ENCODE peak calls at places on chromosomes 11 and 22, in five cellular contexts. E is lower leg skin, T is NB4, J is K562, Q is sigmoid colon. N is an unnamed sample.

GRCh38 chr11:6650980-6651379 is 4.6 kb downstream of the DCHS1 start:
- DNase-seq in J (peak; percentile 82), T (no peak), Q (no peak), E (no peak), N (no peak)

GRCh38 chr22:35900483-35901168 is 128.0 kb downstream of the RBFOX2 start:
- DNase-seq in Q (no peak), E (no peak), J (no peak), T (peak; percentile 16), N (no peak)

GRCh38 chr11:6022954-6023353 is 7.6 kb downstream of the OR56A1 start:
- DNase-seq in E (no peak), Q (no peak), T (peak; percentile 54), J (peak; percentile 35), N (no peak)

GRCh38 chr11:63916837-63917684 is at the start of gene RCOR2:
- DNase-seq in J (peak; percentile 86), Q (peak; percentile 91), T (peak; percentile 94), E (peak; percentile 94), N (peak; percentile 54)

GRCh38 chr22:48900626-48901025 is 927.0 kb downstream of the BRD1 start:
- DNase-seq in T (no peak), Q (no peak), J (no peak), E (peak; percentile 48), N (no peak)

GRCh38 chr11:2433106-2433925 is 11.0 kb downstream of the TRPM5 start:
- DNase-seq in E (no peak), T (no peak), J (no peak), Q (no peak), N (no peak)

GRCh38 chr11:60919956-60920355 is 4.3 kb upstream of the TMEM132A start:
- DNase-seq in J (no peak), Q (no peak), E (no peak), T (no peak), N (no peak)

GRCh38 chr22:41397143-41397811 is 15.5 kb downstream of the TEF start:
- DNase-seq in T (no peak), J (no peak), E (no peak), Q (no peak), N (no peak)

GRCh38 chr11:105988197-105988596 is 33.8 kb downstream of the MSANTD4 start:
- DNase-seq in T (no peak), E (no peak), J (no peak), Q (no peak), N (no peak)

GRCh38 chr11:91731051-91731450 is 493.6 kb upstream of the FAT3 start:
- DNase-seq in Q (no peak), E (no peak), T (no peak), J (no peak), N (no peak)

GRCh38 chr11:10317776-10318526 is 13.1 kb downstream of the ADM start:
- DNase-seq in E (no peak), J (no peak), Q (no peak), T (no peak), N (no peak)

GRCh38 chr22:31488988-31489617 is 539 bp downstream of the EIF4ENIF1 start:
- DNase-seq in E (peak; percentile 87), J (peak; percentile 30), Q (no peak), T (peak; percentile 60), N (no peak)

GRCh38 chr11:111801135-111801534 is 34.9 kb upstream of the PPP2R1B start:
- DNase-seq in T (no peak), J (no peak), Q (no peak), E (no peak), N (no peak)

GRCh38 chr11:9090488-9091043 is 833 bp downstream of the SCUBE2 start:
- DNase-seq in Q (no peak), J (no peak), T (no peak), E (no peak), N (peak; percentile 34)

GRCh38 chr22:38925571-38926041 is 31.8 kb upstream of the APOBEC3A start:
- DNase-seq in E (peak; percentile 21), J (no peak), Q (no peak), T (no peak), N (no peak)

GRCh38 chr11:102580185-102580951 is 44.8 kb downstream of the MMP20 start:
- DNase-seq in Q (no peak), J (no peak), E (no peak), T (no peak), N (no peak)

GRCh38 chr11:133136376-133136775 is 395.9 kb downstream of the OPCML start:
- DNase-seq in E (no peak), Q (no peak), J (no peak), T (no peak), N (no peak)

GRCh38 chr11:67486481-67487195 is 3.8 kb downstream of the AIP start:
- DNase-seq in E (no peak), T (no peak), J (no peak), Q (no peak), N (no peak)

GRCh38 chr22:35054064-35054463 is 11.9 kb upstream of the ISX start:
- DNase-seq in Q (no peak), J (no peak), E (no peak), T (no peak), N (no peak)

GRCh38 chr11:119370486-119371046 is 10.9 kb downstream of the USP2 start:
- DNase-seq in T (no peak), Q (peak; percentile 57), E (no peak), J (peak; percentile 54), N (peak; percentile 45)

GRCh38 chr11:614583-615452 is 932 bp downstream of the IRF7 start:
- DNase-seq in Q (peak; percentile 68), E (peak; percentile 86), T (no peak), J (no peak), N (peak; percentile 47)

GRCh38 chr22:20247010-20247505 is 21.1 kb downstream of the RTN4R start:
- DNase-seq in Q (no peak), T (peak; percentile 64), J (peak; percentile 82), E (no peak), N (peak; percentile 50)

GRCh38 chr11:8258771-8259170 is 4.9 kb downstream of the LMO1 start:
- DNase-seq in Q (peak; percentile 38), T (peak; percentile 55), E (peak; percentile 81), J (no peak), N (peak; percentile 19)

GRCh38 chr22:24996420-24996952 is 44.0 kb downstream of the KIAA1671 start:
- DNase-seq in J (no peak), Q (no peak), T (no peak), E (no peak), N (no peak)

GRCh38 chr11:34068098-34068497 is 16.6 kb downstream of the CAPRIN1 start:
- DNase-seq in Q (no peak), T (no peak), J (no peak), E (no peak), N (no peak)

GRCh38 chr11:13297308-13297916 is 19.8 kb downstream of the BMAL1 start:
- DNase-seq in Q (no peak), T (no peak), J (no peak), E (no peak), N (no peak)

GRCh38 chr11:57484141-57484710 is 23.9 kb downstream of the RTN4RL2 start:
- DNase-seq in E (no peak), J (no peak), Q (no peak), T (peak; percentile 93), N (no peak)

GRCh38 chr11:122375687-122376399 is 259.8 kb upstream of the BLID start:
- DNase-seq in Q (no peak), T (no peak), J (no peak), E (no peak), N (no peak)

GRCh38 chr22:24499706-24500105 is 4.6 kb downstream of the UPB1 start:
- DNase-seq in Q (no peak), E (no peak), J (no peak), T (no peak), N (no peak)

GRCh38 chr11:8309862-8310261 is 46.2 kb upstream of the LMO1 start:
- DNase-seq in T (no peak), J (no peak), Q (peak; percentile 20), E (no peak), N (no peak)

GRCh38 chr11:101880208-101880607 is 34.6 kb upstream of the CEP126 start:
- DNase-seq in J (peak; percentile 15), E (no peak), T (peak; percentile 63), Q (no peak), N (no peak)

GRCh38 chr11:1820463-1821325 is 14.1 kb upstream of the SYT8 start:
- DNase-seq in Q (no peak), T (no peak), J (no peak), E (no peak), N (no peak)

GRCh38 chr11:44133335-44133946 is 38.0 kb downstream of the EXT2 start:
- DNase-seq in E (no peak), J (peak; percentile 48), T (peak; percentile 31), Q (no peak), N (no peak)
- TF ChIP-seq CTCF in E (no peak), J (peak; percentile 72), T (peak; percentile 55), Q (no peak), N (peak; percentile 38)

GRCh38 chr11:59615637-59616395 is at the start of gene OSBP:
- DNase-seq in E (peak; percentile 100), Q (peak; percentile 100), T (peak; percentile 100), J (peak; percentile 100), N (peak; percentile 99)
- TF ChIP-seq POLR2A in E (peak; percentile 58), Q (peak; percentile 61), T (peak; percentile 74), J (peak; percentile 72), N (peak; percentile 59)

GRCh38 chr11:127789887-127790286 is 789.3 kb upstream of the KIRREL3 start:
- DNase-seq in E (no peak), T (peak; percentile 29), J (no peak), Q (no peak), N (no peak)
- TF ChIP-seq CTCF in E (no peak), T (peak; percentile 17), J (no peak), Q (no peak), N (no peak)

GRCh38 chr22:26470807-26471206 is 12.8 kb downstream of the HPS4 start:
- DNase-seq in J (no peak), Q (no peak), T (no peak), E (no peak), N (no peak)
- TF ChIP-seq POLR2A in J (no peak), Q (no peak), T (no peak), E (no peak), N (no peak)

N was measured in upper lobe of left lung.